ENCODE peak calls at places on chromosomes 12 and 14, in eight cellular contexts. I is HEK293T; D is aorta; F is caudate nucleus; T is cardiac muscle cell; H is T-helper 1 cell; G is AG10803; Z is stimulated activated effector memory CD8-positive, alpha-beta T cell treated with anti-CD3 and anti-CD28 coated beads, Interleukin-12 subunit alpha, Interleukin-12 subunit beta, amount 100 ng/mL, for 72 hours. P is an unnamed sample.

GRCh38 chr12:53754633-53755261 is 3.0 kb upstream of the CISTR start:
- DNase-seq in F (no peak), G (peak), I (no peak), H (no peak), D (no peak), T (peak), Z (no peak), P (no peak)

GRCh38 chr14:85536835-85537195 is 6.9 kb downstream of the FLRT2 start:
- DNase-seq in G (peak), F (no peak), Z (no peak), I (no peak), D (no peak), H (no peak), T (peak), P (peak)

GRCh38 chr12:24860546-24860945 is 88.4 kb downstream of the BCAT1 start:
- DNase-seq in T (no peak), H (no peak), F (no peak), Z (no peak), D (no peak), I (no peak), G (no peak), P (no peak)

GRCh38 chr12:50845021-50845647 is 2.4 kb downstream of the TMPRSS12 start:
- DNase-seq in I (no peak), G (no peak), D (no peak), H (no peak), F (no peak), Z (no peak), T (no peak), P (peak)

GRCh38 chr12:52833922-52834726 is at the start of gene KRT79:
- DNase-seq in T (no peak), Z (no peak), G (no peak), H (no peak), D (peak), I (no peak), F (no peak), P (no peak)

GRCh38 chr14:31993521-31993941 is 83.6 kb upstream of the ARHGAP5 start:
- DNase-seq in G (no peak), I (no peak), T (peak), Z (no peak), F (no peak), H (no peak), D (no peak), P (no peak)

GRCh38 chr14:103646189-103646588 is 17.2 kb downstream of the KLC1 start:
- DNase-seq in Z (no peak), T (no peak), D (no peak), H (no peak), G (no peak), I (no peak), F (no peak), P (no peak)

GRCh38 chr12:99752740-99753139 is 105.2 kb downstream of the GARIN6 start:
- DNase-seq in T (no peak), D (no peak), I (no peak), G (no peak), H (no peak), Z (no peak), F (no peak), P (no peak)

GRCh38 chr14:92780444-92780843 is 13.7 kb upstream of the GOLGA5 start:
- DNase-seq in D (no peak), G (peak), H (no peak), Z (no peak), F (no peak), T (peak), I (no peak), P (peak)

GRCh38 chr12:73057428-73057827 is 785.3 kb downstream of the TRHDE start:
- DNase-seq in H (no peak), D (no peak), T (no peak), Z (no peak), G (no peak), I (no peak), F (no peak), P (no peak)

GRCh38 chr12:111792155-111792876 is 25.6 kb downstream of the ALDH2 start:
- DNase-seq in G (no peak), Z (no peak), D (peak), F (no peak), T (peak), H (no peak), I (no peak), P (no peak)

GRCh38 chr12:124469193-124469888 is 98.1 kb downstream of the NCOR2 start:
- DNase-seq in H (no peak), Z (no peak), T (peak), F (no peak), G (no peak), I (peak), D (no peak), P (no peak)

GRCh38 chr12:80189241-80189640 is 89.9 kb downstream of the OTOGL start:
- DNase-seq in H (no peak), I (no peak), T (peak), F (no peak), D (no peak), Z (no peak), G (peak), P (peak)

GRCh38 chr14:76640923-76641395 is 120.3 kb upstream of the VASH1 start:
- DNase-seq in F (no peak), Z (no peak), I (no peak), G (no peak), T (no peak), H (no peak), D (no peak), P (no peak)

GRCh38 chr12:632102-632696 is 31.0 kb downstream of the NINJ2 start:
- DNase-seq in D (no peak), H (no peak), I (no peak), T (peak), Z (no peak), G (peak), F (no peak), P (peak)

GRCh38 chr12:109264095-109264942 is 44.8 kb downstream of the FOXN4 start:
- DNase-seq in F (peak), I (peak), D (peak), Z (peak), T (peak), G (peak), H (no peak), P (peak)

GRCh38 chr12:123427036-123427769 is 9.3 kb downstream of the RILPL2 start:
- DNase-seq in I (no peak), T (no peak), Z (peak), F (no peak), H (peak), D (no peak), G (no peak), P (no peak)

GRCh38 chr14:75981426-75981825 is 369 bp downstream of the TGFB3 start:
- DNase-seq in Z (peak), T (no peak), F (no peak), I (peak), H (no peak), D (no peak), G (no peak), P (peak)

GRCh38 chr14:75249251-75249957 is 29.2 kb upstream of the FOS start:
- DNase-seq in T (no peak), Z (peak), G (no peak), H (peak), F (no peak), D (peak), I (no peak), P (no peak)

GRCh38 chr14:77760381-77761204 is at the start of gene SNW1:
- DNase-seq in T (peak), H (peak), I (peak), F (peak), Z (peak), G (peak), D (peak), P (peak)

GRCh38 chr12:107635139-107635538 is 50.5 kb upstream of the PWP1 start:
- DNase-seq in T (peak), G (no peak), D (no peak), F (no peak), H (no peak), Z (no peak), I (no peak), P (no peak)

GRCh38 chr12:41634096-41634495 is 446.0 kb downstream of the PDZRN4 start:
- DNase-seq in Z (no peak), I (no peak), D (no peak), F (no peak), T (no peak), G (no peak), H (no peak), P (no peak)

GRCh38 chr14:25074112-25074511 is 24.2 kb upstream of the STXBP6 start:
- DNase-seq in D (no peak), I (no peak), F (no peak), G (no peak), H (no peak), Z (no peak), T (no peak), P (no peak)

GRCh38 chr14:50476134-50476533 is 56.2 kb downstream of the MAP4K5 start:
- DNase-seq in G (no peak), Z (no peak), H (no peak), T (no peak), F (no peak), I (no peak), D (no peak), P (no peak)

GRCh38 chr14:25055998-25056687 is 6.2 kb upstream of the STXBP6 start:
- DNase-seq in G (peak), D (no peak), F (no peak), T (no peak), H (no peak), I (no peak), Z (no peak), P (peak)

GRCh38 chr12:93167331-93167730 is 210.4 kb upstream of the NUDT4 start:
- DNase-seq in F (no peak), Z (no peak), D (no peak), H (no peak), G (no peak), I (no peak), T (no peak), P (no peak)

GRCh38 chr12:109966531-109966930 is 29.6 kb downstream of the GIT2 start:
- DNase-seq in F (no peak), Z (no peak), I (no peak), H (no peak), T (no peak), G (no peak), D (no peak), P (no peak)

GRCh38 chr12:130710001-130710732 is 5.9 kb downstream of the RIMBP2 start:
- DNase-seq in I (no peak), H (no peak), Z (no peak), F (no peak), D (no peak), T (no peak), G (no peak), P (no peak)

P was measured in GM03348.